ENCODE peak calls at places on chromosomes 3 and 15, in seven cellular contexts. One of them, this sample, is unnamed. For H3K4me1, the result is how much of the 10 kb centered on the place peaks cover.

GRCh38 chr15:90114451-90114901 is 12.2 kb upstream of the IDH2 start:
- DNase-seq in left lung: no peak
- DNase-seq in DND-41: no peak
- DNase-seq in RWPE2: no peak
- DNase-seq in ascending aorta: no peak
- DNase-seq in adrenal gland: no peak
- DNase-seq in H9: no peak
- DNase-seq in this sample: no peak

GRCh38 chr3:150535204-150535603 is 11.1 kb downstream of the SERP1 start:
- DNase-seq in left lung: no peak
- DNase-seq in DND-41: no peak
- DNase-seq in RWPE2: no peak
- DNase-seq in ascending aorta: no peak
- DNase-seq in adrenal gland: no peak
- DNase-seq in H9: no peak
- DNase-seq in this sample: no peak

GRCh38 chr3:156665296-156665695 is 9.1 kb upstream of the TIPARP start:
- DNase-seq in left lung: no peak
- DNase-seq in DND-41: no peak
- DNase-seq in RWPE2: no peak
- DNase-seq in ascending aorta: no peak
- DNase-seq in adrenal gland: no peak
- DNase-seq in H9: no peak
- DNase-seq in this sample: no peak

GRCh38 chr3:99425930-99426329 is 212.5 kb upstream of the COL8A1 start:
- DNase-seq in left lung: no peak
- DNase-seq in DND-41: no peak
- DNase-seq in RWPE2: no peak
- DNase-seq in ascending aorta: no peak
- DNase-seq in adrenal gland: no peak
- DNase-seq in H9: no peak
- DNase-seq in this sample: no peak

GRCh38 chr15:91942676-91943417 is 89.3 kb downstream of the SLCO3A1 start:
- DNase-seq in left lung: peak
- DNase-seq in DND-41: peak
- DNase-seq in RWPE2: peak
- DNase-seq in ascending aorta: peak
- DNase-seq in adrenal gland: peak
- DNase-seq in H9: no peak
- DNase-seq in this sample: peak

GRCh38 chr3:100811779-100812507 is 102.6 kb downstream of the TFG start:
- DNase-seq in left lung: no peak
- DNase-seq in DND-41: no peak
- DNase-seq in RWPE2: no peak
- DNase-seq in ascending aorta: no peak
- DNase-seq in adrenal gland: no peak
- DNase-seq in H9: no peak
- DNase-seq in this sample: no peak

GRCh38 chr3:43004282-43004681 is 25.2 kb downstream of the GASK1A start:
- DNase-seq in left lung: no peak
- DNase-seq in DND-41: no peak
- DNase-seq in RWPE2: no peak
- DNase-seq in ascending aorta: no peak
- DNase-seq in adrenal gland: no peak
- DNase-seq in H9: no peak
- DNase-seq in this sample: no peak

GRCh38 chr3:149369991-149370866 is 7.2 kb downstream of the TM4SF1 start:
- DNase-seq in left lung: no peak
- DNase-seq in DND-41: no peak
- DNase-seq in RWPE2: no peak
- DNase-seq in ascending aorta: no peak
- DNase-seq in adrenal gland: no peak
- DNase-seq in H9: no peak
- DNase-seq in this sample: peak

GRCh38 chr15:89673162-89673506 is 6.0 kb downstream of the PLIN1 start:
- DNase-seq in left lung: no peak
- DNase-seq in DND-41: peak
- DNase-seq in RWPE2: no peak
- DNase-seq in ascending aorta: no peak
- DNase-seq in adrenal gland: no peak
- DNase-seq in H9: peak
- DNase-seq in this sample: peak

GRCh38 chr3:49339593-49339946 is 283 bp downstream of the USP4 start:
- DNase-seq in left lung: peak
- DNase-seq in DND-41: peak
- DNase-seq in RWPE2: no peak
- DNase-seq in ascending aorta: peak
- DNase-seq in adrenal gland: peak
- DNase-seq in H9: peak
- DNase-seq in this sample: no peak

GRCh38 chr3:46076606-46077005 is 49.3 kb upstream of the XCR1 start:
- DNase-seq in left lung: no peak
- DNase-seq in DND-41: no peak
- DNase-seq in RWPE2: no peak
- DNase-seq in ascending aorta: no peak
- DNase-seq in adrenal gland: no peak
- DNase-seq in H9: no peak
- DNase-seq in this sample: no peak

GRCh38 chr3:46954178-46954577 is 22.4 kb downstream of the CCDC12 start:
- DNase-seq in left lung: no peak
- DNase-seq in DND-41: peak
- DNase-seq in RWPE2: no peak
- DNase-seq in ascending aorta: no peak
- DNase-seq in adrenal gland: no peak
- DNase-seq in H9: no peak
- DNase-seq in this sample: no peak

GRCh38 chr3:78041486-78041885 is 1001.6 kb downstream of the ROBO2 start:
- DNase-seq in left lung: no peak
- DNase-seq in DND-41: no peak
- DNase-seq in RWPE2: no peak
- DNase-seq in ascending aorta: no peak
- DNase-seq in adrenal gland: no peak
- DNase-seq in H9: no peak
- DNase-seq in this sample: no peak

GRCh38 chr15:80286055-80286454 is 34.0 kb upstream of the CTXND1 start:
- DNase-seq in left lung: no peak
- DNase-seq in DND-41: no peak
- DNase-seq in RWPE2: no peak
- DNase-seq in ascending aorta: no peak
- DNase-seq in adrenal gland: no peak
- DNase-seq in H9: no peak
- DNase-seq in this sample: no peak

GRCh38 chr15:80288131-80288530 is 36.1 kb upstream of the CTXND1 start:
- DNase-seq in left lung: no peak
- DNase-seq in DND-41: no peak
- DNase-seq in RWPE2: no peak
- DNase-seq in ascending aorta: no peak
- DNase-seq in adrenal gland: no peak
- DNase-seq in H9: no peak
- DNase-seq in this sample: no peak

GRCh38 chr15:80285379-80285778 is 33.4 kb upstream of the CTXND1 start:
- DNase-seq in left lung: no peak
- DNase-seq in DND-41: no peak
- DNase-seq in RWPE2: no peak
- DNase-seq in ascending aorta: no peak
- DNase-seq in adrenal gland: no peak
- DNase-seq in H9: no peak
- DNase-seq in this sample: no peak

GRCh38 chr15:80289558-80290277 is 37.7 kb upstream of the CTXND1 start:
- DNase-seq in left lung: no peak
- DNase-seq in DND-41: no peak
- DNase-seq in RWPE2: no peak
- DNase-seq in ascending aorta: no peak
- DNase-seq in adrenal gland: no peak
- DNase-seq in H9: no peak
- DNase-seq in this sample: no peak
- H3K4me1 ChIP-seq in left lung: under half
- H3K4me1 ChIP-seq in DND-41: under half
- H3K4me1 ChIP-seq in RWPE2: under half
- H3K4me1 ChIP-seq in ascending aorta: under half
- H3K4me1 ChIP-seq in adrenal gland: under half
- H3K4me1 ChIP-seq in H9: under half
- H3K4me1 ChIP-seq in this sample: under half

DNA sequence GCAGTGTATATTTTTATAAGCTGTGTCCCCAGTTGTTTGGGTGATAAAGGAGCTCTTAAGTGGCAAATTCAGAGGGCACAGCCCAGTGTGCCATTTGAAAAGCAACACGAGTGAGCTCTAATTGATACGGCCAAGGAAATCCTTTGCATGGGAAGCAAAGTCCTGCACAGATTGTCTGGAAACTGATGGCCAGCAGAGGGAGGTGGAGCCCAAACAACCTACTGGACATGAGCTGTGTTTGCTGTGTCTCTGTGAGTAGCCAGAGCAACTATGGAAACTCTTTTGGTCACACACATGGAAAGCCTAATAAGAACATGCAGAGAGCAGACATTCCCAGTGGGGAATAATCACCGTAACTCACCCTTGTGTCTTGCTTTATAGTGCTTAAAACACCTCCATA is 24.4 kb downstream of the ONECUT1 start:
- DNase-seq in left lung: no peak
- DNase-seq in DND-41: no peak
- DNase-seq in RWPE2: no peak
- DNase-seq in ascending aorta: no peak
- DNase-seq in adrenal gland: no peak
- DNase-seq in H9: no peak
- DNase-seq in this sample: no peak
- TF ChIP-seq CTCF in left lung: no peak
- TF ChIP-seq CTCF in DND-41: no peak
- TF ChIP-seq CTCF in RWPE2: peak
- TF ChIP-seq CTCF in ascending aorta: no peak
- TF ChIP-seq CTCF in adrenal gland: no peak
- TF ChIP-seq CTCF in H9: peak
- TF ChIP-seq CTCF in this sample: no peak

DNA sequence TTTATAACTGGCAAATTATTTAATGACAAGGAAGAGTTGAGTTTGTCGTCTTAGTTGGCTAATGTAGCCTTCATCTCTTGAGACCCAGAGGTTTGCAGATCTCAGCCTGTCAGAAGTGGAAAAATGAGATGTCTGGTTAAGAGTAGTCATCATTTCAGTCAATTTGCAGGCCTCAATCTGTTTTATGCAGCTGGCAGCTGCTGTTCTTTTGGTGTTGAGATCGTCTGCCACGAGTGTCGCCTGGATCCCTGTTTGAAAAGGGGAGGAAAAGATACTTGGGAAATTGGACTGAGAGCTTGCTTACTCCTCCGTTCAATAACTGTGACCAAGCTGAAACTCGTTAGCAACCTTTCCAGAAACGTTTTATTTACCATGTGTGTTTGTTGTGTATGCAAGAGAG is 2.3 kb downstream of the PHLDB2 start:
- DNase-seq in left lung: no peak
- DNase-seq in DND-41: no peak
- DNase-seq in RWPE2: no peak
- DNase-seq in ascending aorta: no peak
- DNase-seq in adrenal gland: no peak
- DNase-seq in H9: no peak
- DNase-seq in this sample: no peak
- H3K4me1 ChIP-seq in left lung: under half
- H3K4me1 ChIP-seq in DND-41: under half
- H3K4me1 ChIP-seq in RWPE2: half or more
- H3K4me1 ChIP-seq in ascending aorta: under half
- H3K4me1 ChIP-seq in adrenal gland: under half
- H3K4me1 ChIP-seq in H9: under half
- H3K4me1 ChIP-seq in this sample: under half

GRCh38 chr3:24494616-24495333 is at the start of gene THRB:
- DNase-seq in left lung: peak
- DNase-seq in DND-41: no peak
- DNase-seq in RWPE2: peak
- DNase-seq in ascending aorta: peak
- DNase-seq in adrenal gland: peak
- DNase-seq in H9: peak
- DNase-seq in this sample: peak
- TF ChIP-seq CTCF in left lung: peak
- TF ChIP-seq CTCF in DND-41: no peak
- TF ChIP-seq CTCF in RWPE2: no peak
- TF ChIP-seq CTCF in ascending aorta: peak
- TF ChIP-seq CTCF in adrenal gland: no peak
- TF ChIP-seq CTCF in H9: peak
- TF ChIP-seq CTCF in this sample: peak

DNA sequence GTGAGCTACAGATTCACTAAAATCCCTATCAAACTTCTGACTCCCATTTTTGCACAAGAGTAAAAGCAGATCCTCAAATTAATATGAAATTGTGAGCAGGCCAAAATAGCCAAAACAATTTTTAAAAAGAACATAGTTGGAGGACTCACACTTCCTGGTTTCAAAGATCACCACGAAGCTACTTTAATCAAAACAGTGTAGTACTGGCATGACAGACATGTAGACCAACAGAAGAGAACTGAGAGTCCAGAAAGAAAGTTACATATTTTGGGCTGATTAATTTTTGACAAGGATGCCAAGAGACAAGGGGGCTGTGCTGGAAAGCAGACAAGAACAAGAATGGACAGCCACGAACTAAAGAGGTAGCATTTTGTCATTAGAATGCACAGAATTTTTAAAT is 14.2 kb downstream of the RYK start:
- DNase-seq in left lung: no peak
- DNase-seq in DND-41: no peak
- DNase-seq in RWPE2: no peak
- DNase-seq in ascending aorta: no peak
- DNase-seq in adrenal gland: no peak
- DNase-seq in H9: no peak
- DNase-seq in this sample: no peak
- H3K4me1 ChIP-seq in left lung: under half
- H3K4me1 ChIP-seq in DND-41: under half
- H3K4me1 ChIP-seq in RWPE2: under half
- H3K4me1 ChIP-seq in ascending aorta: under half
- H3K4me1 ChIP-seq in adrenal gland: half or more
- H3K4me1 ChIP-seq in H9: under half
- H3K4me1 ChIP-seq in this sample: under half

GRCh38 chr3:81170298-81170697 is 591.1 kb downstream of the GBE1 start:
- DNase-seq in left lung: no peak
- DNase-seq in DND-41: no peak
- DNase-seq in RWPE2: no peak
- DNase-seq in ascending aorta: no peak
- DNase-seq in adrenal gland: no peak
- DNase-seq in H9: no peak
- DNase-seq in this sample: peak

DNA sequence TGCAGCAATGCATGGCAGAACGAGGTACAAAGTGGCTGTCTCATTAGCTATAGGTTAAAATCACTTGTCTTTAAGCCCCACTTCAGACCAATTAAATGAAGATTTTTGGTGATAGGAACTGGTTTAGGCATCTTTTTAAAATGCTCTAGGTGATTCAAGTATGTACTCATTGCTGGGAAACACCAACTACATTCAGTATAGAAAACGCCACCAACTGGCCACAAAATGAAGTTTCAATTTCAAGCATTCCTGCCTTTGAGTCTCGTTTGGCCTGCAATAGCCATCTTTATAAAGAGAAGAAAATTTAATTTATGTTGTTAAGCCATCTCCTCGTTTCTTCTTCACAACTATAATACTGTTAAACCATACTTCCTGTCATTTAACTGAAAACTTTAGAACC is 587.9 kb downstream of the GBE1 start:
- DNase-seq in left lung: no peak
- DNase-seq in DND-41: no peak
- DNase-seq in RWPE2: no peak
- DNase-seq in ascending aorta: no peak
- DNase-seq in adrenal gland: no peak
- DNase-seq in H9: peak
- DNase-seq in this sample: peak
- TF ChIP-seq CTCF in left lung: no peak
- TF ChIP-seq CTCF in DND-41: peak
- TF ChIP-seq CTCF in RWPE2: peak
- TF ChIP-seq CTCF in ascending aorta: no peak
- TF ChIP-seq CTCF in adrenal gland: no peak
- TF ChIP-seq CTCF in H9: peak
- TF ChIP-seq CTCF in this sample: peak

This sample was measured in A673.